ENCODE peak calls at places on chromosomes 13 and 19, in six cellular contexts. H, S, E, W, T and Z are unnamed samples.
A peak's percentile ranks its signal among the peaks of the same experiment; 100 is the strongest.

GRCh38 chr19:9818175-9818733 is 625 bp downstream of the FBXL12 start:
- DNase-seq in T (no peak), E (no peak), W (no peak), S (no peak), H (no peak), Z (no peak)

GRCh38 chr13:43242040-43242439 is 218.7 kb downstream of the DNAJC15 start:
- DNase-seq in E (no peak), T (no peak), H (no peak), S (no peak), W (no peak), Z (no peak)

GRCh38 chr19:6364353-6364752 is 3.0 kb downstream of the CLPP start:
- DNase-seq in E (no peak), T (no peak), W (no peak), H (no peak), S (no peak), Z (no peak)

GRCh38 chr19:23996549-23996948 is 81.9 kb downstream of the ZNF726 start:
- DNase-seq in W (peak; percentile 40), E (no peak), H (no peak), S (no peak), T (no peak), Z (peak; percentile 36)

GRCh38 chr13:101841687-101842086 is 389.2 kb downstream of the ITGBL1 start:
- DNase-seq in E (no peak), S (no peak), H (no peak), W (no peak), T (no peak), Z (no peak)

GRCh38 chr13:50484472-50485113 is 358.9 kb downstream of the DLEU7 start:
- DNase-seq in W (no peak), T (no peak), H (no peak), E (no peak), S (no peak), Z (no peak)

GRCh38 chr19:31232871-31233270 is 116.4 kb downstream of the TSHZ3 start:
- DNase-seq in W (no peak), H (no peak), T (no peak), S (no peak), E (no peak), Z (no peak)

GRCh38 chr13:96229356-96229755 is 139.4 kb downstream of the HS6ST3 start:
- DNase-seq in S (no peak), H (no peak), T (no peak), E (no peak), W (peak; percentile 56), Z (peak; percentile 3)

GRCh38 chr19:55197531-55197930 is 11.8 kb downstream of the PTPRH start:
- DNase-seq in T (no peak), S (no peak), W (peak; percentile 37), E (no peak), H (no peak), Z (no peak)

GRCh38 chr13:70107498-70108271 is at the start of gene ATXN8OS:
- DNase-seq in T (no peak), H (no peak), E (no peak), W (no peak), S (no peak), Z (no peak)

GRCh38 chr13:39385621-39386231 is 217.3 kb downstream of the LHFPL6 start:
- DNase-seq in S (no peak), W (no peak), E (no peak), T (no peak), H (no peak), Z (no peak)

GRCh38 chr13:51636349-51636890 is 52.2 kb downstream of the WDFY2 start:
- DNase-seq in H (no peak), T (no peak), S (no peak), W (no peak), E (no peak), Z (no peak)

GRCh38 chr13:39370554-39370953 is 232.4 kb downstream of the LHFPL6 start:
- DNase-seq in S (no peak), E (no peak), H (no peak), W (no peak), T (no peak), Z (no peak)

GRCh38 chr13:27878274-27878673 is 41.5 kb upstream of the PDX1 start:
- DNase-seq in W (no peak), E (no peak), T (no peak), H (no peak), S (no peak), Z (no peak)

GRCh38 chr13:87656311-87656710 is 14.9 kb upstream of the SLITRK5 start:
- DNase-seq in S (no peak), W (no peak), H (no peak), T (no peak), E (no peak), Z (no peak)

GRCh38 chr19:31378404-31378803 is 29.2 kb upstream of the TSHZ3 start:
- DNase-seq in E (peak; percentile 42), W (no peak), S (no peak), T (no peak), H (no peak), Z (peak; percentile 44)

GRCh38 chr19:20124879-20125278 is 42.1 kb upstream of the ZNF486 start:
- DNase-seq in E (no peak), T (no peak), H (no peak), S (no peak), W (no peak), Z (no peak)

GRCh38 chr19:49333426-49334288 is 1.5 kb upstream of the CD37 start:
- DNase-seq in T (no peak), W (peak; percentile 19), E (peak; percentile 37), S (peak; percentile 70), H (peak; percentile 83), Z (no peak)

GRCh38 chr13:62357887-62358645 is 942.4 kb upstream of the PCDH20 start:
- DNase-seq in E (no peak), T (no peak), H (no peak), S (no peak), W (peak; percentile 58), Z (peak; percentile 3)

DNA sequence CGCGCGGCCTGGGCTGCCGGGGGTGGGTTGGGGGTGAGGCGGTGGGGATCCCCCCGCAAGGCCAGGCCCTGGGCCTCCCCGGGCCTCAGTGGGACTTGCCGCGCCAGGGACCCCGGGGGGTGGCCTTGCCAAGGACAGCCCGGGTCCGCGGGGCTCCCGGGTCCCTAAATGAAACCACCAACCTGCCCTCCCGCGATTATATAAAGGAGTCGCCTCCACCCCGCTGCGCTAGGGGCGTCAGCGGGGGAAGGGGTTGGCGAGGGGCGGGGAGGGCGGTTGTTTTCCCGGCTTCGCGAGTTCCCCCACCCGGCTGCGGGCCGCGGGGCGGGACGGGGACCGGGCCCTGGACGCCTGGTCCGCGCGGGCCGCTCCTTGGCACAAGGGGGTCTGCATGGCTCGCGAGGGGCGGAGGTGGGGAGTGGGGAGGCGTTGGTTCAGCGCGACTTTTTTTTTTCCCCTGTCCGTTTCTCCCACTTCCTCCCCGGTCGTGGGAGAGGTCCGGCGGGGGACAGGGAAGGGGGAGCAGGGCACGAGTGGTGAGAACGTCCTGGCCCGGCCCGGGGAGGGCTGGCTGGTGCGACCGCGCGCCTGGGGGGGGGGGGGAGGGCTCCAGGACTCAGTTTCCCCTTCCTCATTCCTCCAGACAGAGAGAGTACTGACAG is 828 bp upstream of the ZBTB7A start:
- DNase-seq in H (peak; percentile 89), W (peak; percentile 67), S (no peak), E (peak; percentile 68), T (no peak), Z (no peak)
- TF ChIP-seq POLR2A in H (no peak), W (no peak), S (peak; percentile 32), E (no peak), T (peak; percentile 30), Z (no peak)

DNA sequence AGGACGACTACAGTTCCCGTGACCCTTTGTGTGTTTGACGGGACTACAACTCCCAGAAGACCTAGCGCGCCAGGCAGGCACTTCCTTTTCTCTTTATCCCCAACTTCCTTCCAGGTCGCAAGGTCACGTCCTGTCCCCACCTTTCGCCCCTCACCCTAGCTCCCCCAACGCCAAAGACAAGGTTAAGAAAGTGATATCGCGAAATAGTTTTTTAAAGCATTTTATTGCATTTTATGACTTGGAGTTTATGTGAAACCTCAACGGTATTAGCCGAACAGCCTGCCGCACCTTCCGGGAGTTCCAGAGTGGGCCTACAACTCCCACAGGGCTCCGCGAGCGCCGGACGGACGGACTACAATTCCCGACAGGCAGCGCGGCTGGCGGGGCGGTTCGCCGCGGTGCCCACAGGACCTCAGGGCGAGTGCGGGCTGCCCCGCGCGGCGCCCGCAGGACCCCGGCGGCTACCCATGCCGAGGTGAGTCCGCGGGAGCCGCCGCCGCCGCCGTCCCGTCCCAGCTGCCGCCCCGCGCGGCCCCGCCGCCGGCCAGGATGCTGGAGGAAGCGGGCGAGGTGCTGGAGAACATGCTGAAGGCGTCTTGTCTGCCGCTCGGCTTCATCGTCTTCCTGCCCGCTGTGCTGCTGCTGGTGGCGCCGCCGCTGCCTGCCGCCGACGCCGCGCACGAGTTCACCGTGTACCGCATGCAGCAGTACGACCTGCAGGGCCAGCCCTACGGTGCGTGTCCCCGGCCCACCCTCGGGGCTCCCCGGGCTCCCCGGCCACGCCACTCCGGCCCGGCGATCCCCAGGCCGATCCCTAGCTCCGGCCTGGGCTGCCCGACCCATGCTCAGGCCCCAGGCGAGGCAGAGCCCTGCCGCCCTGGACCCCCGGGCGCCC is at the start of gene NCLN:
- DNase-seq in E (peak; percentile 95), H (peak; percentile 98), T (peak; percentile 97), S (peak; percentile 96), W (peak; percentile 91), Z (peak; percentile 90)
- TF ChIP-seq POLR2A in E (no peak), H (no peak), T (peak; percentile 68), S (no peak), W (peak; percentile 31), Z (peak; percentile 83)

DNA sequence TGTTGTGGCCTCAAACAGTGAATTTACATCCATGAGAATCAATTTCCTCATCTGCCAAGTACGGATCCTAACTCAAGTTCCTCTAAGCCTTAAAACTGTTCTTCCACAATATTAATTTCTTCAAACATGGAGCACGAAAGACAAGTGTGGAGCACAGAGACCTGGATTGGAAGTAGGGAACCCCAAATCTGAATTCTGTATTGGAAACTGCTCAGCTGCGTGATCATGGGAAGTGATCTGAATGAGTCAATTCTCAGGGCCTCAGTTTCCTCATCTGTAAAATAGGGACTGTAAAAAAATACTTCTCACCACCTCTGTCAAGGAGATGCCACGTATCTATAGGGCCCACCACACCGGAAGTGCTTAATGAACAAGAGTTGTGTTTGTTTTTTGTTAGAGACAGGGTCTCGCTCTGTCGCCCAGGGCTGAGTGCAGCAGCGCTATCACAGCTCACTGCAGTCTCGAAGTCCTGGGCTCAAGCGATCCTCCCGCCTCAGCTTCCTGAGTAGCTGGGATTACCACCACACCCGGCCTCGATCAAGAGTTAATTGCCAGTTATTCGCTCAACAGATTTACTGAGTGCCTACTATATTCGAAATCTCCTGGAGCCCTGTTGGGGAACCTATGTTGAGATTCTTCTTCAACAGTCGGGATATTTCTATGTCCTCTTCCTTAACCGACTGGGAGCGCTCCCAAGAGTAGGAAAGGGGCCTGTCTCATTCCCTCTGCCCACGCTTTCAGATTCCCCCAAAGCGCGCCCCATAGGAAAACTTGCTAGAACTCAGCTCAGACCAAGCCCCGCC is 1.6 kb downstream of the SERTAD3 start:
- DNase-seq in S (no peak), E (no peak), H (no peak), W (no peak), T (no peak), Z (no peak)
- TF ChIP-seq POLR2A in S (no peak), E (no peak), H (no peak), W (no peak), T (no peak), Z (no peak)

DNA sequence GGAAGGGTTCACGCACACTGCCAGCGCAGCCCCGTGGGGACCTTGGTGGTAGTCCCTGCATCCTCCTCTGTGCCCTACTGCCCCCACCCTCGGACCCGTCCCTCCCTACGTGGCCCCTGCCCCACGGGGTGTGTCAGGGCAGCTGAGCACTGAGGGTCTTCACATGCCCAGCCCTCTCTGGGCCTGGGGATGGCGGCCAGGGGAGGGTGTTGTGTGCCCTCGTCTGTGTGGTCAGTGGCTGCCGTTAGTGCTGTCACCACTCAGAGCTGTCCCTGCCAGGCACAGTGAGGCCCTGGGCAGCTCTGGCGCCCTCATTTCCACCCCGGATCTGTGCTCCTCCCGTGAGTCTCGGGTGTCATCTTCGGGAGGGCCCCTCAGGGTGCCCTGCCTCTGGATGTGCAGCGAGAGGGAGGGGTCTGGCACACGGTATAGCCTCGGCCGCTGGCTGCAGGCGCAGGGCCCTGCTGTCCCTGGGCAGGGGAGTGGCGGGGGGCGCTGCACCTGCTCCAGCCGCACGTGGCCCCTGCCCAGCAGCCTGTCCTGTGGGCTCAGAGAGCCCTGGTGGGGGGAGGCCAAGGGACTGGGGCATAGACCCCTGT is 16.0 kb upstream of the GNA15 start:
- DNase-seq in H (no peak), W (no peak), S (no peak), T (peak; percentile 44), E (no peak), Z (no peak)
- TF ChIP-seq POLR2A in H (no peak), W (no peak), S (no peak), T (no peak), E (no peak), Z (no peak)